ENCODE peak calls at places on chromosome 15, in ten cellular contexts. G is A549, L is NB4, F is Peyer's patch, J is colonic mucosa, N is lung, D is psoas muscle, U is AG10803, W is tibial artery, S is mammary epithelial cell. I is an unnamed sample.

GRCh38 chr15:65410036-65410435 is 12.7 kb downstream of the IGDCC4 start:
- DNase-seq in G (no peak), L (no peak), F (no peak), J (no peak), N (no peak), D (no peak), U (no peak), W (no peak), S (no peak), I (no peak)

GRCh38 chr15:66580643-66581042 is 14.8 kb upstream of the LCTL start:
- DNase-seq in G (no peak), L (peak), F (no peak), J (no peak), N (no peak), D (peak), U (peak), W (peak), S (no peak), I (no peak)

GRCh38 chr15:51403072-51403878 is 61.8 kb downstream of the GLDN start:
- DNase-seq in G (peak), L (peak), F (no peak), J (peak), N (peak), D (no peak), U (peak), W (no peak), S (peak), I (no peak)

GRCh38 chr15:59994855-59995557 is 9.1 kb upstream of the FOXB1 start:
- DNase-seq in G (no peak), L (no peak), F (no peak), J (no peak), N (no peak), D (no peak), U (no peak), W (no peak), S (no peak), I (no peak)

GRCh38 chr15:67130166-67130565 is 64.8 kb downstream of the SMAD3 start:
- DNase-seq in G (no peak), L (no peak), F (no peak), J (no peak), N (no peak), D (no peak), U (no peak), W (no peak), S (no peak), I (no peak)

GRCh38 chr15:79804833-79805232 is 92.0 kb downstream of the MTHFS start:
- DNase-seq in G (no peak), L (no peak), F (no peak), J (no peak), N (no peak), D (no peak), U (peak), W (no peak), S (no peak), I (no peak)

GRCh38 chr15:29935296-29936020 is 113.2 kb upstream of the TJP1 start:
- DNase-seq in G (peak), L (no peak), F (no peak), J (peak), N (no peak), D (no peak), U (no peak), W (no peak), S (no peak), I (no peak)

GRCh38 chr15:91965501-91966180 is 112.1 kb downstream of the SLCO3A1 start:
- DNase-seq in G (peak), L (no peak), F (no peak), J (no peak), N (no peak), D (peak), U (peak), W (no peak), S (peak), I (peak)

GRCh38 chr15:81466741-81467140 is 92.7 kb upstream of the TMC3 start:
- DNase-seq in G (no peak), L (no peak), F (no peak), J (no peak), N (no peak), D (no peak), U (no peak), W (no peak), S (no peak), I (no peak)

GRCh38 chr15:100663066-100663465 is 60.7 kb downstream of the ASB7 start:
- DNase-seq in G (peak), L (peak), F (no peak), J (no peak), N (no peak), D (no peak), U (no peak), W (no peak), S (no peak), I (peak)

GRCh38 chr15:59158701-59159034 is 48.0 kb upstream of the LDHAL6B start:
- DNase-seq in G (no peak), L (peak), F (no peak), J (no peak), N (peak), D (no peak), U (no peak), W (no peak), S (no peak), I (no peak)

GRCh38 chr15:70533931-70534742 is 229.2 kb downstream of the UACA start:
- DNase-seq in G (no peak), L (no peak), F (no peak), J (peak), N (no peak), D (no peak), U (peak), W (no peak), S (no peak), I (no peak)

GRCh38 chr15:80160570-80161156 is 7.9 kb downstream of the FAH start:
- DNase-seq in G (peak), L (peak), F (peak), J (peak), N (peak), D (peak), U (peak), W (peak), S (peak), I (peak)

GRCh38 chr15:42148808-42149492 is 7.5 kb downstream of the PLA2G4F start:
- DNase-seq in G (no peak), L (no peak), F (no peak), J (no peak), N (no peak), D (no peak), U (no peak), W (no peak), S (no peak), I (no peak)

GRCh38 chr15:44435893-44436667 is 8.7 kb downstream of the CTDSPL2 start:
- DNase-seq in G (no peak), L (no peak), F (no peak), J (no peak), N (no peak), D (no peak), U (no peak), W (no peak), S (peak), I (no peak)

GRCh38 chr15:35851491-35851890 is 305.5 kb upstream of the DPH6 start:
- DNase-seq in G (no peak), L (no peak), F (no peak), J (no peak), N (no peak), D (no peak), U (no peak), W (no peak), S (no peak), I (no peak)

GRCh38 chr15:70628542-70628941 is 134.8 kb downstream of the UACA start:
- DNase-seq in G (no peak), L (no peak), F (no peak), J (no peak), N (no peak), D (no peak), U (no peak), W (no peak), S (no peak), I (no peak)

GRCh38 chr15:72358532-72359180 is 17.2 kb downstream of the HEXA start:
- DNase-seq in G (no peak), L (no peak), F (no peak), J (peak), N (peak), D (peak), U (peak), W (peak), S (peak), I (peak)

GRCh38 chr15:60652870-60653269 is 173.9 kb upstream of the ICE2 start:
- DNase-seq in G (no peak), L (no peak), F (no peak), J (no peak), N (no peak), D (no peak), U (no peak), W (no peak), S (no peak), I (no peak)

GRCh38 chr15:76206325-76206976 is 104.8 kb downstream of the ETFA start:
- DNase-seq in G (peak), L (no peak), F (peak), J (peak), N (peak), D (peak), U (peak), W (peak), S (no peak), I (peak)

GRCh38 chr15:92273286-92273685 is 120.4 kb upstream of the ST8SIA2 start:
- DNase-seq in G (no peak), L (no peak), F (no peak), J (no peak), N (no peak), D (no peak), U (no peak), W (no peak), S (no peak), I (no peak)

GRCh38 chr15:81292516-81293001 is 31.4 kb downstream of the STARD5 start:
- DNase-seq in G (no peak), L (no peak), F (peak), J (no peak), N (no peak), D (no peak), U (no peak), W (no peak), S (no peak), I (no peak)

GRCh38 chr15:66707310-66708160 is 5.5 kb downstream of the SMAD6 start:
- DNase-seq in G (peak), L (no peak), F (no peak), J (peak), N (no peak), D (no peak), U (peak), W (no peak), S (no peak), I (peak)

GRCh38 chr15:101765772-101766456 is 37.4 kb upstream of the OR4F6 start:
- DNase-seq in G (no peak), L (no peak), F (no peak), J (no peak), N (no peak), D (no peak), U (no peak), W (no peak), S (no peak), I (no peak)

GRCh38 chr15:86159436-86159835 is 79.8 kb downstream of the AGBL1 start:
- DNase-seq in G (no peak), L (no peak), F (no peak), J (no peak), N (no peak), D (no peak), U (no peak), W (no peak), S (no peak), I (no peak)

GRCh38 chr15:86162172-86162591 is 82.5 kb downstream of the AGBL1 start:
- DNase-seq in G (no peak), L (no peak), F (no peak), J (no peak), N (no peak), D (peak), U (no peak), W (no peak), S (no peak), I (no peak)

GRCh38 chr15:86154705-86155104 is 75.0 kb downstream of the AGBL1 start:
- DNase-seq in G (no peak), L (no peak), F (no peak), J (no peak), N (no peak), D (no peak), U (no peak), W (no peak), S (no peak), I (no peak)

GRCh38 chr15:86155551-86155950 is 75.9 kb downstream of the AGBL1 start:
- DNase-seq in G (no peak), L (no peak), F (no peak), J (no peak), N (no peak), D (no peak), U (no peak), W (no peak), S (no peak), I (no peak)

DNA sequence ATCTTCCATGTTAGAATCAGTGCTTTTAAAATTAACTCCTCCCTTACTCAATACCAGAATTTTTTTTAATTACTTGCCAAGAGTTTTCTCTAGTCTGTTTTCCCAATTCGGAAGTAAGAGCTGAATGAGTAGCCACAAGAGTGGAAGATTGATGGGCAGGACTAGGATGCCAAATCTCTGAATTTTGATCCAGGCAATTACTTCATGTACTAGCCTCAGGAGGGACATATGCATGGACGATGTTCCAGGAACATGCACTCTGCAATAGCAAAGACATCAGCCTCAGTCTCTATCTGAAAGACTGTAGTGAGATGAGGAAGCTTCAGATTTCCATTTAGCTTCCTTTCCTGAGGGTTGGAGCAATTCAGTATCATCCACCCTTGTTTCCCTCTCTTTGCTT is 78.3 kb downstream of the AGBL1 start:
- DNase-seq in G (no peak), L (no peak), F (no peak), J (no peak), N (no peak), D (no peak), U (no peak), W (no peak), S (no peak), I (no peak)
- H3K4me3 ChIP-seq in G (no peak), L (no peak), F (no peak), J (no peak), N (no peak), D (peak), U (no peak), W (no peak), S (no peak), I (no peak)

DNA sequence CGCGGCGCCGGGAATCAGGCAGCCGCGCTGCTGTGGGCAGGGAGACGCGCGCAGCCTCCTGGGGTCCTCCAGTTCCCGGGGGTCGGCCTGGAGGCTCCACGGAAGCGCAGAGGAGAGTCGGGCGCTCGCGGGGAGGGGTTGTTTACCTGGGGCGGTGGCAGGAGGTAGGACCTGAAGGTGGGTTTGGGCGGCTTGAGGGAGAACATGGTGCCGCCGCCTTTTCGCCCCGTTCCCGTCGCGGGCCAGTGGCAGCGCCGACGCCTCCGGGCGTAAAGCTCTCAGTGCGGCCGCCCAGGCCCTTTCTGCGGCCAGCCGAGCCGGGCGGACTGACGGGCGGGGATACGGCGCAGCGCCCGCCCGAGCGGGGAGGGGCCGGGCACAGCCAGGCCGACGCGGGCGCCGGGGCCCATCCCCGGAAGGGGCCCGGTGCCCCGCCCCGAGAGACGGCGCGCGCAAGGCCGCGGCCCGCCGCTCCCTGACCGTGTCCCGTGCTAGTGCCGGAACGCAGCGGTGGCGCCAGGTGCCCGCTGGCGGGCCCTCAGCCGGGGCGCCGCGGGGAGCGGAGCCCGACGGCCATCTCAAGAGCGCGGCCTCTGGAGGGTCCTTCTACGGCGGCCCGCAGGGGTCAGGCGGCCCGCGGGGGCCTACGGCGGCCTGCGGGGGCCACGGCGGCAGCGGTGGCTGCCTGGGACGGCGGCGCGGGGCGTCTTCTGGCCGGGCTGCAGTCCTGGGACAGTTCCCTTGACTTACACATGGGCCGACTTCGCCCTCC is at the start of gene MTMR10:
- DNase-seq in G (peak), L (peak), F (peak), J (peak), N (peak), D (peak), U (peak), W (peak), S (peak), I (no peak)
- TF ChIP-seq CTCF in G (no peak), L (no peak), F (no peak), J (no peak), N (no peak), D (no peak), U (no peak), W (no peak), S (no peak), I (no peak)

DNA sequence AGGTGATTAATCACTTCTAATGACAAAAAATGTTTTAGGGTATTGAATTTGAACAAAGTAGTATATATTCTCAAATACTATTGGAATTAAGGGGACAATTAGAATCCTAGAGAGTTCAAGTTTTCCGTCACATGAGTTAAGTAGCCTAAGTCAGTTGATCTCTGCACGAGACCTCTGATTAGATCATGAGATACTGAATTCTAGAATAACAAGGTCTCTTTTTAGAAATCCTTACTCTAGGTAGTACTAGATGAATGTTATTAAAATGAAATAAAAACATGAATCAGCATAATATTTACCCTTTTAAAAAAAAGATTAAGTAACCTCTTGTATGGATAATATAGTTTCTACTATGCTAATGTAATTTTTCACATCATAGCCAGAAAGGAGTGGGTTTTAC is 43.4 kb downstream of the MYO5A start:
- DNase-seq in G (no peak), L (no peak), F (no peak), J (no peak), N (no peak), D (no peak), U (no peak), W (no peak), S (no peak), I (peak)
- H3K4me3 ChIP-seq in G (no peak), L (no peak), F (no peak), J (no peak), N (no peak), D (no peak), U (no peak), W (no peak), S (no peak), I (no peak)

GRCh38 chr15:39154136-39154770 is 426.6 kb upstream of the THBS1 start:
- DNase-seq in G (no peak), L (no peak), F (no peak), J (peak), N (no peak), D (no peak), U (no peak), W (no peak), S (no peak), I (no peak)
- TF ChIP-seq CTCF in G (no peak), L (no peak), F (no peak), J (peak), N (no peak), D (no peak), U (peak), W (no peak), S (peak), I (peak)

GRCh38 chr15:89812847-89813320 is 1.8 kb downstream of the ANPEP start:
- DNase-seq in G (no peak), L (no peak), F (no peak), J (no peak), N (no peak), D (no peak), U (no peak), W (no peak), S (no peak), I (no peak)
- H3K4me3 ChIP-seq in G (no peak), L (peak), F (no peak), J (no peak), N (no peak), D (no peak), U (peak), W (no peak), S (no peak), I (no peak)